ENCODE peak calls at places on chromosome 11, in four cellular contexts. Q, V, K and C are unnamed samples.

GRCh38 chr11:73156114-73156513 is 14.0 kb upstream of the FCHSD2 start:
- DNase-seq in Q (no peak), V (no peak), K (no peak), C (no peak)

GRCh38 chr11:77589521-77590193 is at the start of gene AQP11:
- DNase-seq in Q (peak; percentile 86), V (peak; percentile 80), K (peak; percentile 83), C (peak; percentile 41)

GRCh38 chr11:32939046-32939445 is 46.4 kb downstream of the QSER1 start:
- DNase-seq in Q (no peak), V (no peak), K (no peak), C (no peak)

GRCh38 chr11:87473174-87473573 is 435.4 kb downstream of the TMEM135 start:
- DNase-seq in Q (no peak), V (peak; percentile 97), K (no peak), C (no peak)

GRCh38 chr11:18203723-18204122 is 31.1 kb downstream of the MRGPRX4 start:
- DNase-seq in Q (no peak), V (peak; percentile 14), K (peak; percentile 65), C (no peak)

GRCh38 chr11:12611352-12611751 is 62.9 kb upstream of the TEAD1 start:
- DNase-seq in Q (no peak), V (no peak), K (no peak), C (no peak)

GRCh38 chr11:83249972-83250593 is 36.1 kb downstream of the CCDC90B start:
- DNase-seq in Q (no peak), V (peak; percentile 69), K (peak; percentile 36), C (peak; percentile 35)

GRCh38 chr11:13324709-13325108 is 47.1 kb downstream of the BMAL1 start:
- DNase-seq in Q (no peak), V (no peak), K (no peak), C (no peak)

GRCh38 chr11:64759131-64759721 is 548 bp downstream of the PYGM start:
- DNase-seq in Q (no peak), V (no peak), K (no peak), C (no peak)

GRCh38 chr11:26841818-26842457 is 120.1 kb upstream of the SLC5A12 start:
- DNase-seq in Q (no peak), V (peak; percentile 60), K (no peak), C (no peak)

GRCh38 chr11:74646964-74647363 is 54.6 kb downstream of the POLD3 start:
- DNase-seq in Q (no peak), V (no peak), K (no peak), C (no peak)
- H3K27ac ChIP-seq in Q (no peak overlapping the region), V (no peak overlapping the region), K (no peak overlapping the region), C (no peak overlapping the region)

DNA sequence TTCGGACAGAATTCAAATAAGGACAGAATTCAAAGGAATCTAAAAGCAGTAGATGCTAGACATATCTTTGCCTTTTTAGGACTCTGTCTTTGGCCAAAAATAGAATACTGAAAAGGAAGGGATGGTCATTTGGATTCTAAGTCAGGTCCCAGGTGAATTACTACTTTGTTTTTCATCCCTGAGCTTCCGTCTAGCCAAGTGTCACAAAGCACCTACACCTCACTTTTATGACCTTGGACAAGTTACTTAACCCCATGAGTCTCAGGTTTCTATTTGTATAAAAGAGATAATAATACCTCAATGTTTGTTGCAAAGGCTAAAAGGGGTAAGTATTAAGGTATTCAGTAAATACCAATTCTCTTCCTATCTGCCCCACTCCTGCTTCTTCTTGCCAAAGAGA is 7.3 kb downstream of the KIF18A start:
- DNase-seq in Q (no peak), V (no peak), K (no peak), C (no peak)
- H3K9me3 ChIP-seq in Q (no peaks in the 10 kb centered on the region), V (no peaks in the 10 kb centered on the region), K (no peaks in the 10 kb centered on the region), C (no peaks in the 10 kb centered on the region)

GRCh38 chr11:118082880-118083543 is 3.8 kb downstream of the SMIM35 start:
- DNase-seq in Q (no peak), V (no peak), K (no peak), C (no peak)
- H3K27ac ChIP-seq in Q (peak overlapping the region; percentile 86), V (no peak overlapping the region), K (no peak overlapping the region), C (no peak overlapping the region)

DNA sequence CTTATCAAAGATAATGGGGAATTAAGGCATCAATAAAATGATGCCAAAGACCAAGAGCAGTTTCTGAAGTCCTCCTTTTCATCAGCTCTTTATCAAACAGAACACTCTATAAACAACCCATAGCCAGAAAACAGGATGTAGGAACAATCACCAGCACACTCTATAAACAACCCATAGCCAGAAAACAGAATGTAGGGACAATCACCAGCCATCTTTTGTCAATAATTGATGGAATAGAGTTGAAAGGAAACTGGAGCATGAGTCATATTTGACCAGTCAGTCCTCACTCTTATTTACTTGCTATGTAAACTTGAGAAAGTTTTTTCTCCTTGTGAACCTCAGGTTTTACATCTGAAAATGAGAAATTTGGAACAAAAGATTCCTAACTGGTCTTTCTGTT is 10.0 kb downstream of the MS4A2 start:
- DNase-seq in Q (no peak), V (no peak), K (no peak), C (no peak)
- H3K9me3 ChIP-seq in Q (no peaks in the 10 kb centered on the region), V (no peaks in the 10 kb centered on the region), K (no peaks in the 10 kb centered on the region), C (no peaks in the 10 kb centered on the region)

GRCh38 chr11:68997124-68997994 is 15.7 kb downstream of the MRGPRF start:
- DNase-seq in Q (no peak), V (no peak), K (no peak), C (no peak)
- H3K27ac ChIP-seq in Q (no peak overlapping the region), V (no peak overlapping the region), K (no peak overlapping the region), C (no peak overlapping the region)

GRCh38 chr11:119592642-119593041 is 136.4 kb downstream of the NECTIN1 start:
- DNase-seq in Q (no peak), V (no peak), K (no peak), C (no peak)
- H3K9me3 ChIP-seq in Q (peaks cover 4% of the 10 kb centered on the region), V (peaks cover 6% of the 10 kb centered on the region), K (no peaks in the 10 kb centered on the region), C (no peaks in the 10 kb centered on the region)

GRCh38 chr11:9839550-9839949 is 175.7 kb downstream of the SWAP70 start:
- DNase-seq in Q (no peak), V (no peak), K (no peak), C (no peak)
- H3K27ac ChIP-seq in Q (no peak overlapping the region), V (no peak overlapping the region), K (no peak overlapping the region), C (no peak overlapping the region)

DNA sequence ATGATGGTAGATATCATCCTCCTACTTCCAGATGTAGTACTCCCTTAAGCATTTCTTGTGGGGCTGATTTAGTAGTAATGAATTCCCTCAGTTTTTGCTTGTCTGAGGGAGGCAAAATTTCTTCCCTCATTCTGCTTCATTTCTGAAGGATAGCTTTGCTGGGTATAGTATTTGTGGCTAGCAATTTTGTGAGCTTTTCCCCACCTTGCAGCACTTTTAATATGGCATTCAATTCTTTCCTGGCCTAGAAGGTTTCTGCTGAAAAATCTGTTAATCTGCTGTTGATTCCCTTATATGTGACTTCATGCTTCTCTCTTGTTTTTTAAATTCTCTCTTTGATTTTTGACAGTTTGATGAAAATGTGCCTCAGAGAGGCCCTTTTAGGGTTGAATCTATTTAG is 50.4 kb downstream of the KCNQ1OT1 start:
- DNase-seq in Q (no peak), V (no peak), K (no peak), C (no peak)
- H3K9me3 ChIP-seq in Q (peaks cover 87% of the 10 kb centered on the region), V (peaks cover 72% of the 10 kb centered on the region), K (peaks cover 98% of the 10 kb centered on the region), C (peaks cover 23% of the 10 kb centered on the region)

GRCh38 chr11:2099523-2100316 is 39.5 kb downstream of the IGF2 start:
- DNase-seq in Q (no peak), V (no peak), K (no peak), C (no peak)

GRCh38 chr11:2098691-2099522 is 40.3 kb downstream of the IGF2 start:
- DNase-seq in Q (no peak), V (no peak), K (no peak), C (no peak)

GRCh38 chr11:2096919-2097301 is 42.3 kb downstream of the IGF2 start:
- DNase-seq in Q (peak; percentile 50), V (no peak), K (no peak), C (no peak)

GRCh38 chr11:2097356-2097997 is 41.7 kb downstream of the IGF2 start:
- DNase-seq in Q (peak; percentile 75), V (peak; percentile 82), K (no peak), C (no peak)

GRCh38 chr11:2097998-2098690 is 41.0 kb downstream of the IGF2 start:
- DNase-seq in Q (no peak), V (no peak), K (no peak), C (no peak)
- H3K27ac ChIP-seq in Q (peak overlapping the region; percentile 88), V (peak overlapping the region; percentile 88), K (no peak overlapping the region), C (no peak overlapping the region)

DNA sequence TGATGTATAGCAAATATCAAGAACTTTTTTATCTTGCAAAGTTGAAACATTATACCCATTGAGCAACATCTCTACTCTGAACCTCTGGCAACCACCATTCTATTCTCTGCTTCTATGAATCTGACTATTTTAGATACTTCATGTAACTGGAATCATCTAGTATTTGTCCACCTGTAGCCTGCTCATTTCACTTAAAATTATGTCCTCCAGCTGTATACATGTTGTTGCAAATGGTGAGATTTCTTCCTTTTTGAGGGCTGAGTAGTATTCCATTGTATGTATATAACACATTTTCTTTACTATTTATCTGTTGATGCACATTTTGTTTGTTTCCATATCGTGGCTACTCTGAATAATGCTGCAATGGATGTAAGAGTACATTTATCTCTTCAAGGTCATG is 476.3 kb upstream of the LRRC4C start:
- DNase-seq in Q (no peak), V (no peak), K (no peak), C (no peak)
- H3K9me3 ChIP-seq in Q (peaks cover 4% of the 10 kb centered on the region), V (peaks cover 4% of the 10 kb centered on the region), K (peaks cover 5% of the 10 kb centered on the region), C (no peaks in the 10 kb centered on the region)